ENCODE peak calls at places on chromosomes 3 and 15, in eight cellular contexts. F is ELR; Q is activated naive CD4-positive, alpha-beta T cell treated with anti-CD3 and anti-CD28 coated beads, Interleukin-2, amount 10 ng/mL, durations not matched to agents 7 days and 5 days; S is NCI-H524; E is Peyer's patch; N is HCEC 1CT; R is AG10803; G is GM20000. T is an unnamed sample.

GRCh38 chr3:184688251-184688851 is 23.5 kb downstream of the MAGEF1 start:
- DNase-seq in F (peak), Q (no peak), S (no peak), E (no peak), N (peak), R (peak), G (no peak), T (peak)

GRCh38 chr3:191592105-191592504 is 131.1 kb downstream of the PYDC2 start:
- DNase-seq in F (no peak), Q (no peak), S (peak), E (no peak), N (no peak), R (no peak), G (no peak), T (no peak)

GRCh38 chr3:124964432-124964831 is 29.9 kb upstream of the MUC13 start:
- DNase-seq in F (peak), Q (no peak), S (no peak), E (no peak), N (peak), R (no peak), G (no peak), T (peak)

GRCh38 chr15:78213956-78214355 is 20.4 kb downstream of the ACSBG1 start:
- DNase-seq in F (no peak), Q (no peak), S (no peak), E (no peak), N (no peak), R (no peak), G (no peak), T (no peak)

GRCh38 chr15:64954395-64954794 is 35.3 kb downstream of the SPG21 start:
- DNase-seq in F (no peak), Q (no peak), S (no peak), E (no peak), N (no peak), R (no peak), G (no peak), T (no peak)

GRCh38 chr3:15460891-15461524 is 33.6 kb downstream of the EAF1 start:
- DNase-seq in F (no peak), Q (peak), S (peak), E (no peak), N (no peak), R (no peak), G (no peak), T (no peak)

GRCh38 chr3:196163212-196163611 is 48.0 kb downstream of the ZDHHC19 start:
- DNase-seq in F (no peak), Q (no peak), S (no peak), E (no peak), N (no peak), R (no peak), G (no peak), T (no peak)

GRCh38 chr3:128419311-128419710 is 47.4 kb downstream of the DNAJB8 start:
- DNase-seq in F (no peak), Q (no peak), S (no peak), E (no peak), N (no peak), R (no peak), G (no peak), T (no peak)

GRCh38 chr3:47113669-47114365 is 50.1 kb downstream of the SETD2 start:
- DNase-seq in F (peak), Q (no peak), S (no peak), E (no peak), N (peak), R (peak), G (peak), T (peak)

GRCh38 chr3:11565932-11566331 is 77.8 kb downstream of the VGLL4 start:
- DNase-seq in F (no peak), Q (peak), S (no peak), E (no peak), N (no peak), R (no peak), G (no peak), T (no peak)

GRCh38 chr3:185330238-185330637 is 32.7 kb upstream of the MAP3K13 start:
- DNase-seq in F (no peak), Q (no peak), S (no peak), E (peak), N (no peak), R (no peak), G (no peak), T (no peak)

GRCh38 chr3:78589778-78590177 is 1178.0 kb downstream of the ROBO1 start:
- DNase-seq in F (no peak), Q (no peak), S (no peak), E (no peak), N (no peak), R (no peak), G (no peak), T (no peak)

GRCh38 chr15:63381301-63382192 is at the start of gene CA12:
- DNase-seq in F (peak), Q (peak), S (no peak), E (peak), N (peak), R (no peak), G (no peak), T (no peak)

GRCh38 chr15:20345401-20345958 is 196.1 kb downstream of the GOLGA6L6 start:
- DNase-seq in F (no peak), Q (no peak), S (no peak), E (peak), N (no peak), R (no peak), G (peak), T (no peak)

GRCh38 chr3:107657971-107658370 is 135.2 kb downstream of the BBX start:
- DNase-seq in F (peak), Q (no peak), S (no peak), E (no peak), N (peak), R (peak), G (no peak), T (no peak)

GRCh38 chr15:68821898-68822380 is 1.2 kb upstream of the ANP32A start:
- DNase-seq in F (peak), Q (no peak), S (peak), E (no peak), N (no peak), R (no peak), G (no peak), T (no peak)

T was measured in AG04449.